ENCODE peak calls at places on chromosome 13, in four cellular contexts. U, V, D and T are unnamed samples.
A peak's percentile ranks its signal among the peaks of the same experiment; 100 is the strongest.

GRCh38 chr13:111415216-111415615 is 94.8 kb downstream of the TEX29 start:
- DNase-seq in D (no peak), U (no peak), V (no peak), T (no peak)

GRCh38 chr13:113862766-113863510 is 938 bp downstream of the GAS6 start:
- DNase-seq in D (peak; percentile 65), V (no peak), U (no peak), T (peak; percentile 55)

GRCh38 chr13:27264648-27265047 is 6.0 kb upstream of the RASL11A start:
- DNase-seq in V (no peak), U (no peak), D (no peak), T (no peak)

GRCh38 chr13:109329175-109329574 is 457.2 kb downstream of the IRS2 start:
- DNase-seq in D (no peak), V (no peak), U (no peak), T (no peak)

GRCh38 chr13:113495494-113496251 is 5.2 kb upstream of the DCUN1D2 start:
- DNase-seq in V (no peak), D (no peak), U (no peak), T (no peak)

GRCh38 chr13:86445584-86446140 is 646.4 kb upstream of the SLITRK6 start:
- DNase-seq in D (no peak), U (no peak), V (no peak), T (no peak)

GRCh38 chr13:100235311-100235901 is 146.5 kb downstream of the PCCA start:
- DNase-seq in V (no peak), U (no peak), D (no peak), T (peak; percentile 40)

GRCh38 chr13:113948034-113948742 is 25.7 kb downstream of the C13orf46 start:
- DNase-seq in U (peak; percentile 1), V (no peak), D (peak; percentile 8), T (no peak)

GRCh38 chr13:99269627-99270252 is 11.6 kb upstream of the GPR18 start:
- DNase-seq in V (no peak), D (no peak), U (no peak), T (no peak)

GRCh38 chr13:97067342-97067895 is 73.1 kb upstream of the OXGR1 start:
- DNase-seq in U (no peak), V (no peak), D (no peak), T (no peak)

GRCh38 chr13:32246468-32246867 is 68.7 kb downstream of the ZAR1L start:
- DNase-seq in D (peak; percentile 63), V (peak; percentile 56), U (no peak), T (peak; percentile 69)

GRCh38 chr13:106867249-106867648 is 299.3 kb upstream of the ARGLU1 start:
- DNase-seq in V (no peak), D (no peak), U (no peak), T (no peak)

GRCh38 chr13:106570354-106570822 is 2.5 kb upstream of the ARGLU1 start:
- DNase-seq in U (peak; percentile 72), D (peak; percentile 86), V (peak; percentile 45), T (peak; percentile 37)

GRCh38 chr13:28204690-28205443 is 66.5 kb downstream of the PAN3 start:
- DNase-seq in U (no peak), V (no peak), D (no peak), T (no peak)

GRCh38 chr13:25085125-25085742 is 10.7 kb upstream of the PABPC3 start:
- DNase-seq in V (no peak), D (no peak), U (no peak), T (peak; percentile 75)

GRCh38 chr13:50481936-50482335 is 361.6 kb downstream of the DLEU7 start:
- DNase-seq in V (no peak), D (no peak), U (no peak), T (no peak)

GRCh38 chr13:102900193-102900608 is 54.4 kb downstream of the ERCC5 start:
- DNase-seq in D (no peak), V (no peak), U (no peak), T (no peak)

GRCh38 chr13:80712026-80712425 is 371.1 kb upstream of the SPRY2 start:
- DNase-seq in U (no peak), D (no peak), V (no peak), T (no peak)

GRCh38 chr13:113178070-113178895 is 19.8 kb downstream of the PROZ start:
- DNase-seq in V (no peak), U (no peak), D (no peak), T (no peak)

GRCh38 chr13:36553501-36553900 is 120.3 kb upstream of the SERTM1 start:
- DNase-seq in V (no peak), D (no peak), U (no peak), T (no peak)

GRCh38 chr13:100394005-100394695 is 194.4 kb downstream of the GGACT start:
- DNase-seq in V (peak; percentile 37), D (no peak), U (no peak), T (no peak)

GRCh38 chr13:100269837-100270236 is 180.9 kb downstream of the PCCA start:
- DNase-seq in D (peak; percentile 84), V (peak; percentile 59), U (peak; percentile 6), T (no peak)

GRCh38 chr13:70370924-70371323 is 262.7 kb upstream of the KLHL1 start:
- DNase-seq in D (no peak), U (no peak), V (no peak), T (no peak)

GRCh38 chr13:79874396-79875360 is 393.7 kb downstream of the NDFIP2 start:
- DNase-seq in U (no peak), V (no peak), D (no peak), T (no peak)

GRCh38 chr13:49248433-49249002 is 793 bp downstream of the CDADC1 start:
- DNase-seq in V (peak; percentile 23), U (no peak), D (no peak), T (no peak)

DNA sequence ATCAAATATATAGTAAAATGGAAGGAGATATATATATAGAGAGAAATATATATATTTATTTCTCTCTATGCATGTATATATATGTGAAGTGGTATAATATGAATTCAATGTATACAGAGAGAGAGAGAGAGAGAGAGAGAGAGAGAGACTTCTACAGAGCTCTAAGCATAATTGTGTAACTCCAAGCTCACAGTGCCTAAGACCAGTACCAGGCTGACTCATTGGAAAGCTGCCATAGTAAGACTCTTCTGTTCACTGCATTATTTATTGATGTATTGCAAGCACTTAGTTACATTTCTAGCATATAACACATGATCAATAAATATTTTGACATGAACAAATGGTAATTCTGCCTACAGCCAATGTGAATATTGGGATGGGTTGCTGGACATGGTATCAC is 1734.7 kb downstream of the SLITRK1 start:
- DNase-seq in U (no peak), V (no peak), D (no peak), T (no peak)
- H3K4me3 ChIP-seq in U (no peak overlapping the region), V (no peak overlapping the region), D (no peak overlapping the region), T (no peak overlapping the region)

DNA sequence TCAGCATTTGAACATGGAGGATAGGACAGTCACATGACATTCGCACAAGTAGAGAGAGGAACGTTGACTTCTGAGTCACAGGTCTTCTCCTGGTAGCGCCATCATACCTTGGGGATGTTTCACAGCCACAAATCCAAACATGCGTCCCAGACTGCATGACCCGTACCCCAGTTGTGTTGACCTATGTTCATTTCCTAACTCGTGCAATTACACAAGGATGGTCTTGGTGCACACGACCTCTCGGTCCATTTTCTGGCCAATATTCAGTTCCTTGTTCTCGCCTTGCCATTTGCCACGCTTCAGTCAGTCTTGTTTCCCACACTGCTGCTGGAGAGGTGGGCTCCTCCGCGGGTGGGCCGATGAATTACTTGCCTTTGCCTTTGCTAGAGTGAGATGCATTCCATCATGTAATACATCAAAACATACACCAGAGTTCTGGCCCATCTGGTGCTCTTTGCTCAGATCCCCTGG is 87.3 kb downstream of the COL4A2 start:
- DNase-seq in D (no peak), V (no peak), U (no peak), T (no peak)
- H3K4me1 ChIP-seq in D (peaks cover 8% of the 10 kb centered on the region), V (peaks cover 38% of the 10 kb centered on the region), U (peaks cover 57% of the 10 kb centered on the region), T (no peaks in the 10 kb centered on the region)

GRCh38 chr13:46613409-46614049 is 60.6 kb downstream of the LRCH1 start:
- DNase-seq in U (no peak), D (no peak), V (no peak), T (no peak)
- H3K9me3 ChIP-seq in U (no peaks in the 10 kb centered on the region), D (no peaks in the 10 kb centered on the region), V (no peaks in the 10 kb centered on the region), T (no peaks in the 10 kb centered on the region)

DNA sequence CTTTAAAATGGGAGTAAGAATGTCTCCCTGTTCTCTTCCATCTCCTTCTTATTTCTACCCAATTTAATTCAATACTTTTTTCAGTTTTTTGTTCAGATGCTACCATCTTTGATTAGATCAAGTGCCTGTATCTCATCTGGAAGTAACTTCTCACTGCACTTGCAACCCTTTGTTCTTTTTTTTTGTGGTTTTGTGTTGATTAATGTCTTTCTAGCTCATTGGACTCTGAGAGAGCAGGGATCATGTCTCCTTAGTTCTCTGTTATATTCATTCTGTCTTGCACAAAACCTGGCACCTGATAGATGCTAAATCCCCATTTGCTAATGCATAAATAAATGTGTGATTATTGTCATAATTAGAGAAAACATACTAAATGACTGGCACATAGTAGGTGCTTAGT is 834 bp upstream of the ITGBL1 start:
- DNase-seq in U (no peak), D (no peak), V (no peak), T (no peak)
- H3K4me3 ChIP-seq in U (no peak overlapping the region), D (no peak overlapping the region), V (no peak overlapping the region), T (no peak overlapping the region)

GRCh38 chr13:33276581-33276980 is 9.0 kb downstream of the STARD13 start:
- DNase-seq in D (no peak), U (no peak), V (no peak), T (no peak)

GRCh38 chr13:33277351-33277750 is 8.2 kb downstream of the STARD13 start:
- DNase-seq in V (no peak), D (no peak), U (no peak), T (no peak)

GRCh38 chr13:33274264-33274663 is 11.3 kb downstream of the STARD13 start:
- DNase-seq in D (no peak), V (no peak), U (no peak), T (no peak)

GRCh38 chr13:33277946-33278345 is 7.6 kb downstream of the STARD13 start:
- DNase-seq in U (no peak), V (peak; percentile 71), D (no peak), T (no peak)

DNA sequence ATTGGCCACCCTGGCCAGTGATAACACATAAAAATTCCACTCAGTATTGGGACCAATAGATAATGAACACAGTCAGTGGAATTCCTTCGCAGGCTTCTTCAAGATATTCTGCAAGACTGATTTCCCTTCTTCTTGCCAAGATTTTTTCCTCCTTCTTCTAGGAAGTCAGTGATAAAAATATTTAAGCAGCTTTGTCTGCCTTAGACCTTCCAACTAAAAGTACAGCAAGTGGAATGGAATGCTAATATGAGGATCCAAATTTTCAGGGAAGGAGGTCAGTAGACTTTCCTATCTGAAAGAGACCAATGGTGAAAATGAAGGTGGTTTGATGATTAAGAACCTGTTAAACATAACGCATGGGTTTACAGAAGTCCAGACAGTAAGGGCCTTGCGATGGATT is 9.6 kb downstream of the STARD13 start:
- DNase-seq in U (no peak), D (no peak), V (no peak), T (no peak)
- H3K4me1 ChIP-seq in U (peaks cover 42% of the 10 kb centered on the region), D (peaks cover 18% of the 10 kb centered on the region), V (peaks cover 5% of the 10 kb centered on the region), T (no peaks in the 10 kb centered on the region)

DNA sequence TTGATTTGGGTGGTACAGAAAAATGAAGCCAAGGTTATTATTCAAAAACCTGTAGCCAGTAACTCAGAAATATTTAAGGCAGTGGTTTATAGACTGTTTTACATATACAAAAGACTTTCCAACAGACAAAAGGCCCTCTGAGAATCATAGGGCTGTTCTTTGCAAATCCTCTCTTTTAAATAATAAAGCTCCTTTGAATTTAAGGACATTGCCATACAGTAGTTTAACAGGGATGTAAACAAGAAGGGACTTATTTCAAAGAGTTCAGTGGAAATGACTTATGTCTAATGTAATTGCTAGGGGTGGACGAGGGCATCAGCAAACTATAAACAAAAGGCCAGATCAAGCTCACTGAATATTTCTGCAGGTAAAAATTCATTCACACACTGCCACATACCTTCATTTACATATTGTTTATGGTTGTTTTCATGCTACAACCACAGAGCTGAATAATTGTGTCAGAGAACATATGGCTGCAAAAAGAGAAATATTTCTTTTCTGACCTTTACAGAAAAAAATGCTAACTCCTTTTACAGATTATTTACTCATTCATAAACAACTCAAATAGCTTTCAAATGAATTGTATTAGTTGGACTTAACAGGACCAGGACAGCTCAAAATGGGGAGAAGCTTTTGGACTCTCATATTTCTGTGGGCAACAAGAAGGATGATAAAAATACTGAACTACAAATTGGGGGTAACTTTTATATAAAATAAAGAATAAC is 665.6 kb downstream of the SLITRK1 start:
- DNase-seq in V (no peak), U (no peak), D (no peak), T (peak; percentile 45)
- H3K9me3 ChIP-seq in V (no peaks in the 10 kb centered on the region), U (peaks cover 9% of the 10 kb centered on the region), D (no peaks in the 10 kb centered on the region), T (no peaks in the 10 kb centered on the region)